ENCODE peak calls at places on chromosomes 13 and 19, in eight cellular contexts. H, M, U, L, C, Q, B and N are unnamed samples. For H3K4me1 and H3K9me3, the result is how much of the 10 kb centered on the place peaks cover.

GRCh38 chr19:44587863-44588752 is 25.3 kb upstream of the IGSF23 start:
- DNase-seq in U (no peak), H (no peak), M (no peak), Q (no peak), B (peak), L (no peak), C (no peak), N (peak)

GRCh38 chr19:29495971-29496441 is 29.8 kb upstream of the VSTM2B start:
- DNase-seq in H (peak), B (no peak), L (no peak), C (no peak), M (no peak), Q (peak), U (no peak), N (no peak)

GRCh38 chr13:32804673-32805260 is 211.5 kb upstream of the KL start:
- DNase-seq in B (peak), M (no peak), Q (no peak), L (no peak), H (no peak), U (no peak), C (no peak), N (no peak)

GRCh38 chr13:34886476-34886875 is 55.6 kb upstream of the NBEA start:
- DNase-seq in B (no peak), U (no peak), H (no peak), L (no peak), C (no peak), Q (no peak), M (no peak), N (no peak)

GRCh38 chr13:24135674-24136300 is 24.7 kb upstream of the SPATA13 start:
- DNase-seq in B (peak), C (no peak), M (no peak), H (no peak), L (no peak), U (no peak), Q (no peak), N (no peak)

GRCh38 chr19:50768289-50768688 is 2.0 kb upstream of the GPR32 start:
- DNase-seq in H (no peak), Q (no peak), L (no peak), U (no peak), M (no peak), B (no peak), C (no peak), N (no peak)

GRCh38 chr13:88000239-88000638 is 329.1 kb downstream of the SLITRK5 start:
- DNase-seq in M (no peak), H (no peak), B (no peak), C (no peak), Q (no peak), U (no peak), L (no peak), N (no peak)

GRCh38 chr19:1066748-1067340 is at the start of gene ARHGAP45:
- DNase-seq in U (no peak), L (peak), H (no peak), C (peak), M (no peak), B (no peak), Q (peak), N (no peak)

GRCh38 chr19:50489461-50490011 is 12.9 kb upstream of the GARIN5A start:
- DNase-seq in U (no peak), H (peak), M (no peak), Q (peak), C (no peak), B (no peak), L (peak), N (no peak)

GRCh38 chr19:7512400-7512851 is 3.5 kb upstream of the ZNF358 start:
- DNase-seq in L (no peak), M (no peak), B (no peak), U (no peak), Q (no peak), C (no peak), H (no peak), N (no peak)

GRCh38 chr19:13689050-13689449 is 75.3 kb upstream of the MRI1 start:
- DNase-seq in L (no peak), B (peak), H (peak), U (no peak), C (no peak), M (peak), Q (no peak), N (no peak)

GRCh38 chr19:39192846-39193245 is 3.9 kb upstream of the NCCRP1 start:
- DNase-seq in B (no peak), U (no peak), H (no peak), L (no peak), C (no peak), Q (no peak), M (no peak), N (no peak)

GRCh38 chr19:42401365-42402303 is 11.5 kb upstream of the CNFN start:
- DNase-seq in U (peak), B (peak), H (peak), L (peak), M (peak), Q (peak), C (peak), N (no peak)

GRCh38 chr19:47637550-47637949 is 28.6 kb downstream of the BICRA start:
- DNase-seq in C (no peak), M (no peak), B (peak), U (no peak), Q (no peak), L (no peak), H (no peak), N (no peak)

GRCh38 chr19:17170538-17171297 is 44.4 kb upstream of the USE1 start:
- DNase-seq in U (no peak), L (no peak), C (no peak), B (no peak), M (no peak), H (no peak), Q (no peak), N (no peak)

GRCh38 chr13:62033932-62034331 is 618.3 kb upstream of the PCDH20 start:
- DNase-seq in Q (no peak), L (no peak), C (no peak), M (no peak), U (no peak), B (peak), H (no peak), N (no peak)

GRCh38 chr19:14577885-14578427 is 4.9 kb upstream of the CLEC17A start:
- DNase-seq in L (no peak), H (peak), C (no peak), M (no peak), Q (no peak), B (no peak), U (no peak), N (no peak)

GRCh38 chr13:41802033-41802683 is 158.8 kb downstream of the VWA8 start:
- DNase-seq in B (no peak), C (no peak), L (no peak), U (no peak), M (no peak), Q (no peak), H (no peak), N (no peak)

GRCh38 chr19:46787331-46788100 is 878 bp downstream of the SLC1A5 start:
- DNase-seq in B (peak), U (peak), Q (peak), L (peak), C (no peak), H (peak), M (peak), N (no peak)

GRCh38 chr13:60787083-60787482 is 390.1 kb downstream of the TDRD3 start:
- DNase-seq in B (no peak), U (no peak), L (no peak), C (no peak), Q (no peak), H (no peak), M (no peak), N (no peak)

GRCh38 chr13:53250272-53250875 is 221.8 kb downstream of the OLFM4 start:
- DNase-seq in B (peak), L (no peak), H (no peak), Q (no peak), U (no peak), M (peak), C (no peak), N (peak)

GRCh38 chr13:51328488-51328887 is 11.0 kb upstream of the SERPINE3 start:
- DNase-seq in U (no peak), Q (no peak), C (no peak), L (no peak), M (peak), B (no peak), H (peak), N (no peak)

GRCh38 chr19:5067666-5068065 is 98.8 kb downstream of the KDM4B start:
- DNase-seq in Q (no peak), C (no peak), H (no peak), B (no peak), U (no peak), L (no peak), M (no peak), N (no peak)

GRCh38 chr19:46080561-46080960 is 39.8 kb upstream of the IGFL4 start:
- DNase-seq in C (no peak), H (no peak), U (no peak), B (peak), L (no peak), M (no peak), Q (no peak), N (no peak)

GRCh38 chr19:35048911-35049411 is 7.4 kb downstream of the HPN start:
- DNase-seq in M (no peak), L (peak), H (peak), U (no peak), Q (peak), C (no peak), B (no peak), N (no peak)

GRCh38 chr13:40660692-40661091 is 5.7 kb downstream of the FOXO1 start:
- DNase-seq in M (no peak), Q (no peak), U (no peak), C (no peak), L (no peak), H (no peak), B (no peak), N (no peak)

GRCh38 chr13:40657961-40658360 is 8.5 kb downstream of the FOXO1 start:
- DNase-seq in C (no peak), B (no peak), Q (no peak), H (no peak), U (no peak), M (no peak), L (no peak), N (no peak)

GRCh38 chr13:40657307-40657706 is 9.1 kb downstream of the FOXO1 start:
- DNase-seq in M (no peak), U (no peak), Q (no peak), B (no peak), C (no peak), H (no peak), L (no peak), N (no peak)

GRCh38 chr13:40662866-40663265 is 3.6 kb downstream of the FOXO1 start:
- DNase-seq in H (no peak), Q (no peak), M (no peak), C (no peak), U (no peak), L (no peak), B (no peak), N (no peak)

GRCh38 chr13:40660270-40660669 is 6.2 kb downstream of the FOXO1 start:
- DNase-seq in M (no peak), C (no peak), B (no peak), Q (no peak), U (no peak), H (no peak), L (no peak), N (no peak)
- H3K4me1 ChIP-seq in M (under half), C (half or more), B (under half), Q (half or more), U (under half), H (under half), L (half or more), N (under half)

DNA sequence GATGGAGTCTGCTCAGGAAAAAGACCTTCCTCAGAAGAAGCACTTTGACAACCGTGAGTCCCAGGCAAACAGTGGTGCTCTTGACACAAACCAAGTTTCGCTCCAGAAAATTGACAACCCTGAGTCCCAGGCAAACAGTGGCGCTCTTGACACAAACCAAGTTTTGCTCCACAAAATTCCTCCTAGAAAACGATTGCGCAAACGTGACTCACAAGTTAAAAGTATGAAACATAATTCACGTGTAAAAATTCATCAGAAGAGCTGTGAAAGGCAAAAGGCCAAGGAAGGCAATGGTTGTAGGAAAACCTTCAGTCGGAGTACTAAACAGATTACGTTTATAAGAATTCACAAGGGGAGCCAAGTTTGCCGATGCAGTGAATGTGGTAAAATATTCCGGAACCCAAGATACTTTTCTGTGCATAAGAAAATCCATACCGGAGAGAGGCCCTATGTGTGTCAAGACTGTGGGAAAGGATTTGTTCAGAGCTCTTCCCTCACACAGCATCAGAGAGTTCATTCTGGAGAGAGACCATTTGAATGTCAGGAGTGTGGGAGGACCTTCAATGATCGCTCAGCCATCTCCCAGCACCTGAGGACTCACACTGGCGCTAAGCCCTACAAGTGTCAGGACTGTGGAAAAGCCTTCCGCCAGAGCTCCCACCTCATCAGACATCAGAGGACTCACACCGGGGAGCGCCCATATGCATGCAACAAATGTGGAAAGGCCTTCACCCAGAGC is 16.2 kb upstream of the ZNF544 start:
- DNase-seq in H (no peak), B (no peak), M (no peak), L (no peak), U (no peak), C (no peak), Q (no peak), N (no peak)
- H3K9me3 ChIP-seq in H (under half), B (under half), M (half or more), L (half or more), U (half or more), C (half or more), Q (half or more), N (half or more)

GRCh38 chr13:56558698-56559320 is 581.9 kb upstream of the PRR20A start:
- DNase-seq in C (no peak), H (no peak), B (no peak), Q (no peak), M (no peak), U (no peak), L (no peak), N (no peak)
- H3K4me1 ChIP-seq in C (under half), H (under half), B (under half), Q (under half), M (under half), U (under half), L (under half), N (under half)

DNA sequence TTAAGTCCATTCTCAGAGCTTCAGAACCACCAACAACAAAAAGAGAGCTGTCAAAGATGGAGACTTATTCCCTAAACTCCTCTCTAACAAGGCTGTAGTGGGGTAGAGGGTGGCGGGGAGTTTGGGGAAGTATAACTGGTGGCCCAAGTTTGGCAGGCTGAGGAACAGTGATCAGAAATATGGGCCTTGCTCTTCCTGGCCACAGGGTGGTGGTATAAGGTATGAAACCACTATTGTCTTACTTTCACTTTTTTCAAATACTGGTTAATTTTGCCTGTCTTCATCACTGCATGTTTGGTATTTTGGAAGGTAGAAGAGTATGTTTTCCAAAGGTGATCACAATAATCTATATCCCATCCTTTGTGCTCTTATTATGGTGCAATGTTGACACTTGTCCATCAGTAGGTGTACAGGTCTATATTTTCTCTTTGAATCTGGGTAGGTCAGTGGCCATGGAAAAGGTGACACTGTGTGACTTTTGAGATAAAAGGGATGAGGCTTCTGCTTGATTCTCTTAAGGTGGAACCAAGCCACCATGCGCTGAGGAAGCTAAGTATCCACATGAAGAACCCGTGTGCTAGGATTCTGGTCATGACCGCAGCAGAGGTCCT is 23.2 kb upstream of the GPC5 start:
- DNase-seq in B (peak), L (no peak), U (no peak), M (no peak), C (no peak), Q (no peak), H (no peak), N (peak)
- H3K9me3 ChIP-seq in B (under half), L (under half), U (under half), M (under half), C (under half), Q (under half), H (under half), N (under half)

GRCh38 chr19:19366691-19367396 is 38.6 kb upstream of the GATAD2A start:
- DNase-seq in B (peak), U (peak), M (peak), L (peak), C (peak), Q (peak), H (peak), N (no peak)

GRCh38 chr19:19368087-19368486 is 37.4 kb upstream of the GATAD2A start:
- DNase-seq in U (no peak), Q (no peak), B (no peak), C (no peak), M (no peak), H (no peak), L (no peak), N (no peak)

GRCh38 chr19:19371056-19371455 is 34.4 kb upstream of the GATAD2A start:
- DNase-seq in H (no peak), B (no peak), M (no peak), U (no peak), C (no peak), L (no peak), Q (no peak), N (no peak)

DNA sequence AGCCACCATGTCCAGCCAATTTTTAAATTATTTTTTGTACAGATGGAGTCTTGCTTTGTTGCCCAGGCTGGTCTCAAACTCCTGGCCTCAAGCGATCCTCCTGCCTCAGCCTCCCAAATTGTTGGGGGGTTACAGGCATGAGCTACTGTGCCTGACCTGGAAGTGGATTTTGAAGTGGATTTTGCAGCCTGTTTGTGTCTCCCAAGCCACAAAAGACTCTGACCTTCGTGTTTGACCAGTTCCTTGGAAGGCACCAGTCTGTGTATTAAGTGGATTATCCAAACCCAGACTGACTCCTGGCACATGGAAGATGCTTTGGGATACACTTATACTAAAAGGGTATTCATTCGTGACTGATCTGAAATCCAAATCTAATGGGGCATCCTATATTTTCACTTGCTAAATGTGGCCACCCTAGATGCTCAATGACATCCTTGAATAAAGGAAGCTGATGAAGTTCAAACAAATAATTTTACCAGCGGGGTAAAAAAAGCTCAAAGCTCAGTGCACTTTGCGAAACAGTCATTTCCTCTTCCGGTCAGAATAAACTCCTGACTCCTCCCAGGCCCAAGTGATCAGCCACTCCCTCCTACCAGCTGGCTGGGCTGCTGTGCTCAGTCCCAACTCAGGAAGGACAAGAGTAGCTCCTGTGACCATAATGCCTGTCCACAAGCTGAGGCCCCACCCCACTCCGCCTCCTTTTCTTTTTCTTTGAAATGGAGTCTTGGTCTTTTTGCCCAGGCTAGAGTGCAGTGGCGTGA is 32.6 kb upstream of the GATAD2A start:
- DNase-seq in M (no peak), H (peak), L (no peak), U (peak), Q (peak), B (peak), C (no peak), N (no peak)
- H3K4me1 ChIP-seq in M (under half), H (under half), L (under half), U (under half), Q (under half), B (under half), C (under half), N (under half)